ENCODE peak calls at places on chromosomes 7 and 10, in six cellular contexts. M is IMR-90; W is NCI-H1105; T is activated CD4-positive, alpha-beta T cell treated with anti-CD3 and anti-CD28 coated beads, Interleukin-2, amount 50 U/mL, for 4 hours; L is GM03348; O is substantia nigra. U is an unnamed sample.

GRCh38 chr7:109950256-109950655 is 1140.7 kb upstream of the LRRN3 start:
- DNase-seq in M (no peak), W (no peak), T (no peak), L (no peak), O (no peak), U (no peak)

GRCh38 chr7:146652176-146652575 is 535.6 kb downstream of the CNTNAP2 start:
- DNase-seq in M (no peak), W (no peak), T (no peak), L (no peak), O (no peak), U (no peak)

GRCh38 chr10:26743091-26743490 is 45.6 kb downstream of the PDSS1 start:
- DNase-seq in M (peak), W (no peak), T (no peak), L (no peak), O (no peak), U (no peak)

GRCh38 chr10:10792681-10793080 is 225.0 kb upstream of the CELF2 start:
- DNase-seq in M (peak), W (no peak), T (no peak), L (peak), O (no peak), U (no peak)

GRCh38 chr10:95440326-95440725 is 120.8 kb downstream of the SORBS1 start:
- DNase-seq in M (no peak), W (no peak), T (no peak), L (no peak), O (no peak), U (no peak)

GRCh38 chr10:74987339-74988054 is 124.0 kb upstream of the SAMD8 start:
- DNase-seq in M (no peak), W (no peak), T (no peak), L (no peak), O (no peak), U (no peak)

GRCh38 chr7:10708447-10708846 is 265.2 kb upstream of the PHF14 start:
- DNase-seq in M (no peak), W (peak), T (no peak), L (no peak), O (no peak), U (no peak)

GRCh38 chr10:2094171-2094570 is 356.8 kb upstream of the ADARB2 start:
- DNase-seq in M (no peak), W (no peak), T (no peak), L (no peak), O (no peak), U (no peak)

GRCh38 chr7:159198016-159198724 is 53.5 kb upstream of the VIPR2 start:
- DNase-seq in M (no peak), W (no peak), T (no peak), L (no peak), O (no peak), U (no peak)

GRCh38 chr7:114921636-114922150 is at the start of gene MDFIC:
- DNase-seq in M (no peak), W (no peak), T (peak), L (no peak), O (no peak), U (peak)

GRCh38 chr10:13298748-13299436 is 972 bp downstream of the PHYH start:
- DNase-seq in M (no peak), W (no peak), T (no peak), L (no peak), O (no peak), U (no peak)

GRCh38 chr7:96596120-96596826 is 113.4 kb downstream of the SEM1 start:
- DNase-seq in M (no peak), W (peak), T (no peak), L (no peak), O (no peak), U (no peak)

GRCh38 chr10:11489591-11489990 is 121.9 kb downstream of the USP6NL start:
- DNase-seq in M (no peak), W (no peak), T (no peak), L (no peak), O (no peak), U (no peak)

GRCh38 chr10:45091968-45092367 is 91.2 kb downstream of the ZNF22 start:
- DNase-seq in M (no peak), W (peak), T (no peak), L (no peak), O (no peak), U (no peak)

GRCh38 chr7:131212114-131212513 is 115.6 kb upstream of the MKLN1 start:
- DNase-seq in M (peak), W (no peak), T (no peak), L (no peak), O (no peak), U (no peak)

GRCh38 chr10:25047902-25048301 is 31.5 kb downstream of the THNSL1 start:
- DNase-seq in M (peak), W (no peak), T (no peak), L (peak), O (no peak), U (no peak)

GRCh38 chr7:15016315-15016667 is 113.7 kb upstream of the DGKB start:
- DNase-seq in M (no peak), W (no peak), T (no peak), L (no peak), O (no peak), U (no peak)

GRCh38 chr7:50594136-50594535 is 28.9 kb upstream of the DDC start:
- DNase-seq in M (no peak), W (no peak), T (no peak), L (no peak), O (no peak), U (no peak)

GRCh38 chr10:113992601-113993011 is 51.1 kb upstream of the ADRB1 start:
- DNase-seq in M (no peak), W (no peak), T (no peak), L (peak), O (no peak), U (no peak)

GRCh38 chr7:115217373-115217772 is 295.5 kb downstream of the MDFIC start:
- DNase-seq in M (no peak), W (no peak), T (no peak), L (peak), O (no peak), U (no peak)

GRCh38 chr10:8044908-8045727 is 9.4 kb upstream of the GATA3 start:
- DNase-seq in M (no peak), W (no peak), T (no peak), L (no peak), O (no peak), U (no peak)

GRCh38 chr10:12165036-12165435 is 30.7 kb downstream of the NUDT5 start:
- DNase-seq in M (no peak), W (no peak), T (no peak), L (no peak), O (no peak), U (no peak)

GRCh38 chr10:88037623-88038022 is 174.2 kb downstream of the PTEN start:
- DNase-seq in M (no peak), W (no peak), T (no peak), L (no peak), O (no peak), U (no peak)

GRCh38 chr10:92763634-92764155 is 73.9 kb downstream of the HHEX start:
- DNase-seq in M (no peak), W (no peak), T (no peak), L (no peak), O (no peak), U (no peak)

GRCh38 chr10:11754620-11755019 is 12.4 kb downstream of the ECHDC3 start:
- DNase-seq in M (no peak), W (no peak), T (no peak), L (no peak), O (no peak), U (no peak)

GRCh38 chr10:49611166-49611814 is 1.2 kb downstream of the SLC18A3 start:
- DNase-seq in M (no peak), W (no peak), T (no peak), L (no peak), O (no peak), U (no peak)

GRCh38 chr10:118033905-118034304 is 12.8 kb downstream of the RAB11FIP2 start:
- DNase-seq in M (peak), W (no peak), T (no peak), L (no peak), O (no peak), U (no peak)

GRCh38 chr7:155764432-155764798 is 47.8 kb downstream of the SHH start:
- DNase-seq in M (no peak), W (no peak), T (no peak), L (no peak), O (no peak), U (no peak)

GRCh38 chr10:76675561-76675950 is 962.1 kb downstream of the KCNMA1 start:
- DNase-seq in M (no peak), W (no peak), T (no peak), L (no peak), O (no peak), U (no peak)

GRCh38 chr7:111212857-111213523 is 122.1 kb downstream of the LRRN3 start:
- DNase-seq in M (no peak), W (no peak), T (no peak), L (no peak), O (no peak), U (no peak)

GRCh38 chr7:148695953-148696352 is 2.8 kb upstream of the CUL1 start:
- DNase-seq in M (no peak), W (no peak), T (no peak), L (no peak), O (no peak), U (no peak)

GRCh38 chr10:47453435-47454293 is 30.3 kb downstream of the ANXA8 start:
- DNase-seq in M (no peak), W (no peak), T (no peak), L (peak), O (no peak), U (no peak)

GRCh38 chr7:101121996-101122932 is 4.6 kb upstream of the SERPINE1 start:
- DNase-seq in M (peak), W (no peak), T (no peak), L (peak), O (no peak), U (peak)

GRCh38 chr7:80781561-80781979 is 137.3 kb downstream of the SEMA3C start:
- DNase-seq in M (peak), W (peak), T (no peak), L (peak), O (no peak), U (no peak)

GRCh38 chr10:75043256-75044121 is 68.0 kb upstream of the SAMD8 start:
- DNase-seq in M (no peak), W (no peak), T (no peak), L (no peak), O (no peak), U (no peak)

GRCh38 chr10:51960494-51960895 is 261.1 kb upstream of the CSTF2T start:
- DNase-seq in M (peak), W (no peak), T (no peak), L (peak), O (no peak), U (no peak)

GRCh38 chr10:62095341-62096071 is 173.1 kb downstream of the RTKN2 start:
- DNase-seq in M (peak), W (no peak), T (no peak), L (peak), O (no peak), U (no peak)

GRCh38 chr7:40674316-40674715 is 539.5 kb downstream of the SUGCT start:
- DNase-seq in M (no peak), W (no peak), T (no peak), L (no peak), O (no peak), U (no peak)

U was measured in Right ventricle myocardium inferior.